ENCODE peak calls at places on chromosomes 3 and 15, in nine cellular contexts. Z is activated T-helper 17 cell treated with anti-CD3 and anti-CD28 coated beads, Interleukin-2, amount 50 U/mL, for 72 hours; G is right cardiac atrium; M is T-helper 17 cell; S is heart right ventricle; E is activated CD4-positive, CD25-positive, alpha-beta regulatory T cell treated with anti-CD3 and anti-CD28 coated beads, Interleukin-2, amount 50 U/mL, for 24 hours; O is effector memory CD8-positive, alpha-beta T cell; W is sciatic nerve; X is T-cell. H is an unnamed sample.

GRCh38 chr3:58588030-58588614 is 10.9 kb upstream of the FAM107A start:
- ATAC-seq in Z (no peak), G (no peak), M (no peak), S (no peak), E (no peak), O (no peak), W (no peak), X (no peak), H (no peak)

GRCh38 chr3:49017646-49017977 is 768 bp downstream of the DALRD3 start:
- ATAC-seq in Z (no peak), G (no peak), M (no peak), S (no peak), E (no peak), O (no peak), W (no peak), X (no peak), H (no peak)

GRCh38 chr15:78461171-78461881 is 23.3 kb downstream of the IREB2 start:
- ATAC-seq in Z (no peak), G (no peak), M (peak), S (peak), E (no peak), O (peak), W (no peak), X (peak), H (no peak)

GRCh38 chr3:172919297-172919683 is 168.8 kb downstream of the ECT2 start:
- ATAC-seq in Z (no peak), G (peak), M (no peak), S (no peak), E (no peak), O (no peak), W (no peak), X (no peak), H (no peak)

GRCh38 chr3:155369735-155370134 is 76.3 kb upstream of the STRIT1 start:
- ATAC-seq in Z (no peak), G (no peak), M (no peak), S (no peak), E (no peak), O (no peak), W (no peak), X (no peak), H (no peak)

GRCh38 chr15:79943820-79944219 is 27.2 kb downstream of the BCL2A1 start:
- ATAC-seq in Z (peak), G (no peak), M (no peak), S (no peak), E (peak), O (no peak), W (no peak), X (no peak), H (no peak)

GRCh38 chr3:51508255-51508654 is 8.4 kb upstream of the DCAF1 start:
- ATAC-seq in Z (no peak), G (no peak), M (no peak), S (no peak), E (no peak), O (no peak), W (no peak), X (no peak), H (no peak)

GRCh38 chr3:46464326-46465195 is at the start of gene LTF:
- ATAC-seq in Z (no peak), G (peak), M (no peak), S (no peak), E (no peak), O (no peak), W (no peak), X (no peak), H (no peak)

GRCh38 chr3:24495334-24495994 is 814 bp upstream of the THRB start:
- ATAC-seq in Z (no peak), G (peak), M (no peak), S (peak), E (no peak), O (no peak), W (peak), X (no peak), H (peak)

GRCh38 chr15:38612159-38612863 is 47.7 kb upstream of the RASGRP1 start:
- ATAC-seq in Z (peak), G (no peak), M (no peak), S (no peak), E (peak), O (no peak), W (no peak), X (no peak), H (peak)

GRCh38 chr15:76345269-76345879 is 8.8 kb downstream of the ISL2 start:
- ATAC-seq in Z (no peak), G (no peak), M (no peak), S (no peak), E (no peak), O (no peak), W (no peak), X (no peak), H (no peak)

GRCh38 chr3:133466531-133467386 is 66.9 kb downstream of the BFSP2 start:
- ATAC-seq in Z (no peak), G (peak), M (peak), S (peak), E (no peak), O (no peak), W (no peak), X (peak), H (no peak)

GRCh38 chr15:60573936-60574335 is 95.0 kb upstream of the ICE2 start:
- ATAC-seq in Z (peak), G (no peak), M (peak), S (no peak), E (peak), O (peak), W (no peak), X (peak), H (no peak)

GRCh38 chr15:22895465-22896190 is 57.2 kb downstream of the NIPA2 start:
- ATAC-seq in Z (peak), G (peak), M (no peak), S (no peak), E (peak), O (no peak), W (no peak), X (no peak), H (peak)

GRCh38 chr3:193236990-193237389 is 4.0 kb upstream of the PLAAT1 start:
- ATAC-seq in Z (no peak), G (no peak), M (no peak), S (no peak), E (no peak), O (no peak), W (no peak), X (no peak), H (no peak)

GRCh38 chr3:161014997-161015749 is 90.0 kb downstream of the B3GALNT1 start:
- ATAC-seq in Z (no peak), G (no peak), M (no peak), S (peak), E (no peak), O (no peak), W (no peak), X (no peak), H (no peak)

GRCh38 chr3:24389108-24390090 is 105.3 kb downstream of the THRB start:
- ATAC-seq in Z (no peak), G (no peak), M (no peak), S (no peak), E (no peak), O (no peak), W (no peak), X (no peak), H (peak)

GRCh38 chr15:93252780-93253179 is 163.8 kb upstream of the RGMA start:
- ATAC-seq in Z (no peak), G (no peak), M (no peak), S (no peak), E (no peak), O (no peak), W (no peak), X (no peak), H (no peak)

GRCh38 chr3:164004205-164004604 is 1074.1 kb downstream of the SI start:
- ATAC-seq in Z (no peak), G (no peak), M (no peak), S (no peak), E (no peak), O (no peak), W (no peak), X (no peak), H (no peak)

GRCh38 chr3:185175370-185175987 is 22.6 kb upstream of the C3orf70 start:
- ATAC-seq in Z (no peak), G (peak), M (no peak), S (peak), E (no peak), O (no peak), W (peak), X (no peak), H (peak)

GRCh38 chr3:110965976-110966375 is 105.6 kb upstream of the NECTIN3 start:
- ATAC-seq in Z (no peak), G (no peak), M (no peak), S (no peak), E (no peak), O (no peak), W (no peak), X (no peak), H (no peak)

GRCh38 chr15:39331584-39331983 is 249.3 kb upstream of the THBS1 start:
- ATAC-seq in Z (no peak), G (no peak), M (no peak), S (no peak), E (no peak), O (no peak), W (no peak), X (no peak), H (peak)

GRCh38 chr3:118970819-118971218 is 63.8 kb downstream of the IGSF11 start:
- ATAC-seq in Z (no peak), G (peak), M (no peak), S (peak), E (no peak), O (no peak), W (no peak), X (no peak), H (no peak)

GRCh38 chr3:42226470-42227425 is 39.2 kb downstream of the CCK start:
- ATAC-seq in Z (peak), G (no peak), M (no peak), S (no peak), E (no peak), O (peak), W (no peak), X (no peak), H (no peak)

GRCh38 chr15:58882243-58882642 is 51.2 kb downstream of the SLTM start:
- ATAC-seq in Z (no peak), G (no peak), M (no peak), S (no peak), E (no peak), O (no peak), W (no peak), X (no peak), H (no peak)

GRCh38 chr3:172751188-172751571 is 654 bp downstream of the ECT2 start:
- ATAC-seq in Z (no peak), G (peak), M (no peak), S (peak), E (no peak), O (no peak), W (peak), X (no peak), H (no peak)

GRCh38 chr3:128068156-128068620 is 16.0 kb downstream of the SEC61A1 start:
- ATAC-seq in Z (peak), G (peak), M (peak), S (no peak), E (no peak), O (peak), W (no peak), X (peak), H (no peak)

H was measured in esophagus mucosa.